ENCODE peak calls at places on chromosomes 7 and 10, in seven cellular contexts. One of them, this sample, is unnamed.

GRCh38 chr7:40884226-40884625 is 749.4 kb downstream of the SUGCT start:
- DNase-seq in CD8-positive, alpha-beta T cell: no peak
- DNase-seq in thoracic aorta: no peak
- DNase-seq in heart right ventricle: no peak
- DNase-seq in heart left ventricle: no peak
- DNase-seq in cardiac muscle cell: no peak
- DNase-seq in lung: no peak
- DNase-seq in this sample: no peak

GRCh38 chr7:67843001-67843400 is 846.4 kb downstream of the TYW1 start:
- DNase-seq in CD8-positive, alpha-beta T cell: no peak
- DNase-seq in thoracic aorta: no peak
- DNase-seq in heart right ventricle: no peak
- DNase-seq in heart left ventricle: no peak
- DNase-seq in cardiac muscle cell: no peak
- DNase-seq in lung: no peak
- DNase-seq in this sample: no peak

GRCh38 chr7:133504825-133505224 is 251.9 kb downstream of the EXOC4 start:
- DNase-seq in CD8-positive, alpha-beta T cell: no peak
- DNase-seq in thoracic aorta: no peak
- DNase-seq in heart right ventricle: no peak
- DNase-seq in heart left ventricle: no peak
- DNase-seq in cardiac muscle cell: peak; percentile 15
- DNase-seq in lung: no peak
- DNase-seq in this sample: no peak

GRCh38 chr10:37860494-37861190 is 3.2 kb upstream of the ZNF248 start:
- DNase-seq in CD8-positive, alpha-beta T cell: no peak
- DNase-seq in thoracic aorta: no peak
- DNase-seq in heart right ventricle: no peak
- DNase-seq in heart left ventricle: no peak
- DNase-seq in cardiac muscle cell: peak; percentile 44
- DNase-seq in lung: no peak
- DNase-seq in this sample: peak; percentile 10

GRCh38 chr10:79249156-79250121 is 97.8 kb upstream of the PPIF start:
- DNase-seq in CD8-positive, alpha-beta T cell: no peak
- DNase-seq in thoracic aorta: no peak
- DNase-seq in heart right ventricle: no peak
- DNase-seq in heart left ventricle: no peak
- DNase-seq in cardiac muscle cell: no peak
- DNase-seq in lung: no peak
- DNase-seq in this sample: no peak

GRCh38 chr7:130843703-130844102 is 109.7 kb upstream of the KLF14 start:
- DNase-seq in CD8-positive, alpha-beta T cell: no peak
- DNase-seq in thoracic aorta: no peak
- DNase-seq in heart right ventricle: no peak
- DNase-seq in heart left ventricle: no peak
- DNase-seq in cardiac muscle cell: no peak
- DNase-seq in lung: no peak
- DNase-seq in this sample: no peak

GRCh38 chr7:99497771-99498545 is 2.1 kb downstream of the ZNF394 start:
- DNase-seq in CD8-positive, alpha-beta T cell: no peak
- DNase-seq in thoracic aorta: no peak
- DNase-seq in heart right ventricle: no peak
- DNase-seq in heart left ventricle: no peak
- DNase-seq in cardiac muscle cell: no peak
- DNase-seq in lung: no peak
- DNase-seq in this sample: no peak

GRCh38 chr10:13913890-13914289 is 327.1 kb downstream of the PRPF18 start:
- DNase-seq in CD8-positive, alpha-beta T cell: no peak
- DNase-seq in thoracic aorta: no peak
- DNase-seq in heart right ventricle: no peak
- DNase-seq in heart left ventricle: peak; percentile 27
- DNase-seq in cardiac muscle cell: no peak
- DNase-seq in lung: no peak
- DNase-seq in this sample: no peak

GRCh38 chr7:94375713-94376112 is 19.0 kb upstream of the COL1A2 start:
- DNase-seq in CD8-positive, alpha-beta T cell: no peak
- DNase-seq in thoracic aorta: no peak
- DNase-seq in heart right ventricle: peak; percentile 58
- DNase-seq in heart left ventricle: peak; percentile 59
- DNase-seq in cardiac muscle cell: peak; percentile 99
- DNase-seq in lung: no peak
- DNase-seq in this sample: no peak

GRCh38 chr7:98733036-98733435 is 116.0 kb downstream of the NPTX2 start:
- DNase-seq in CD8-positive, alpha-beta T cell: no peak
- DNase-seq in thoracic aorta: no peak
- DNase-seq in heart right ventricle: no peak
- DNase-seq in heart left ventricle: no peak
- DNase-seq in cardiac muscle cell: peak; percentile 17
- DNase-seq in lung: no peak
- DNase-seq in this sample: peak; percentile 19

GRCh38 chr10:29496341-29497162 is 138.2 kb downstream of the SVIL start:
- DNase-seq in CD8-positive, alpha-beta T cell: peak; percentile 42
- DNase-seq in thoracic aorta: no peak
- DNase-seq in heart right ventricle: peak; percentile 66
- DNase-seq in heart left ventricle: peak; percentile 65
- DNase-seq in cardiac muscle cell: peak; percentile 75
- DNase-seq in lung: peak; percentile 74
- DNase-seq in this sample: peak; percentile 76

GRCh38 chr7:16265184-16265804 is 156.0 kb downstream of the CRPPA start:
- DNase-seq in CD8-positive, alpha-beta T cell: no peak
- DNase-seq in thoracic aorta: no peak
- DNase-seq in heart right ventricle: no peak
- DNase-seq in heart left ventricle: no peak
- DNase-seq in cardiac muscle cell: no peak
- DNase-seq in lung: no peak
- DNase-seq in this sample: no peak

GRCh38 chr7:133698127-133698526 is 429.0 kb upstream of the LRGUK start:
- DNase-seq in CD8-positive, alpha-beta T cell: no peak
- DNase-seq in thoracic aorta: no peak
- DNase-seq in heart right ventricle: no peak
- DNase-seq in heart left ventricle: no peak
- DNase-seq in cardiac muscle cell: no peak
- DNase-seq in lung: no peak
- DNase-seq in this sample: no peak

GRCh38 chr10:33365871-33366411 is 31.5 kb upstream of the NRP1 start:
- DNase-seq in CD8-positive, alpha-beta T cell: no peak
- DNase-seq in thoracic aorta: no peak
- DNase-seq in heart right ventricle: no peak
- DNase-seq in heart left ventricle: no peak
- DNase-seq in cardiac muscle cell: peak; percentile 85
- DNase-seq in lung: no peak
- DNase-seq in this sample: no peak

GRCh38 chr7:2452074-2452507 is 24.1 kb downstream of the GRIFIN start:
- DNase-seq in CD8-positive, alpha-beta T cell: no peak
- DNase-seq in thoracic aorta: no peak
- DNase-seq in heart right ventricle: no peak
- DNase-seq in heart left ventricle: no peak
- DNase-seq in cardiac muscle cell: peak; percentile 11
- DNase-seq in lung: no peak
- DNase-seq in this sample: peak; percentile 27

GRCh38 chr10:110783509-110784103 is 88.1 kb upstream of the PDCD4 start:
- DNase-seq in CD8-positive, alpha-beta T cell: peak; percentile 42
- DNase-seq in thoracic aorta: no peak
- DNase-seq in heart right ventricle: no peak
- DNase-seq in heart left ventricle: no peak
- DNase-seq in cardiac muscle cell: peak; percentile 52
- DNase-seq in lung: no peak
- DNase-seq in this sample: no peak

GRCh38 chr10:17712053-17712452 is 39.9 kb upstream of the TMEM236 start:
- DNase-seq in CD8-positive, alpha-beta T cell: no peak
- DNase-seq in thoracic aorta: no peak
- DNase-seq in heart right ventricle: no peak
- DNase-seq in heart left ventricle: no peak
- DNase-seq in cardiac muscle cell: no peak
- DNase-seq in lung: no peak
- DNase-seq in this sample: no peak

GRCh38 chr10:50941629-50942028 is 56.2 kb upstream of the A1CF start:
- DNase-seq in CD8-positive, alpha-beta T cell: no peak
- DNase-seq in thoracic aorta: no peak
- DNase-seq in heart right ventricle: no peak
- DNase-seq in heart left ventricle: no peak
- DNase-seq in cardiac muscle cell: no peak
- DNase-seq in lung: no peak
- DNase-seq in this sample: no peak

GRCh38 chr10:133359554-133359971 is 1.7 kb upstream of the FUOM start:
- DNase-seq in CD8-positive, alpha-beta T cell: no peak
- DNase-seq in thoracic aorta: no peak
- DNase-seq in heart right ventricle: no peak
- DNase-seq in heart left ventricle: no peak
- DNase-seq in cardiac muscle cell: no peak
- DNase-seq in lung: no peak
- DNase-seq in this sample: peak; percentile 82

DNA sequence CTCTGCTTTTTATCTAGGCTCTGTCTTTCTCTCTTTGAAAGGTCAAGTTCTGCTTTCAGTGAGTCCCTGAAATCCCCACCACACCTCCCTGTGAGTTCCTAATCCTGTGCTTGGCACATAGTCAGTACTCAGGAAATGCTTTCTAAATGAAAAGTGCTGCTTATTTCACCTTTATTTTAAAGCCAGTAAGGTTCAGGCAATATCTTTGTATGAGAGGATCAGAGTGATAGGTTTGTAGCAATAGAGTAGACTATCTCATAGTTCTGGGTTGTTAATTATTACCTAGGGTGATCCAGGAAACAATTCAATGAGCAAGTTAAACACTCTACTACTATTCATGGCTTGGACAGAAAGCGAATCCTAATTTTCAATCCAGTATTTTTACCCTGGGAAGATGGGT is 7.4 kb upstream of the LAMB1 start:
- DNase-seq in CD8-positive, alpha-beta T cell: no peak
- DNase-seq in thoracic aorta: no peak
- DNase-seq in heart right ventricle: no peak
- DNase-seq in heart left ventricle: no peak
- DNase-seq in cardiac muscle cell: no peak
- DNase-seq in lung: no peak
- DNase-seq in this sample: no peak
- H3K4me3 ChIP-seq in CD8-positive, alpha-beta T cell: no peak overlapping the region
- H3K4me3 ChIP-seq in thoracic aorta: no peak overlapping the region
- H3K4me3 ChIP-seq in heart right ventricle: no peak overlapping the region
- H3K4me3 ChIP-seq in heart left ventricle: no peak overlapping the region
- H3K4me3 ChIP-seq in cardiac muscle cell: no peak overlapping the region
- H3K4me3 ChIP-seq in lung: no peak overlapping the region
- H3K4me3 ChIP-seq in this sample: no peak overlapping the region

GRCh38 chr7:54679414-54679813 is 79.6 kb downstream of the SEC61G start:
- DNase-seq in CD8-positive, alpha-beta T cell: no peak
- DNase-seq in thoracic aorta: no peak
- DNase-seq in heart right ventricle: no peak
- DNase-seq in heart left ventricle: no peak
- DNase-seq in cardiac muscle cell: no peak
- DNase-seq in lung: no peak
- DNase-seq in this sample: no peak

GRCh38 chr7:54680377-54681005 is 78.5 kb downstream of the SEC61G start:
- DNase-seq in CD8-positive, alpha-beta T cell: no peak
- DNase-seq in thoracic aorta: no peak
- DNase-seq in heart right ventricle: no peak
- DNase-seq in heart left ventricle: no peak
- DNase-seq in cardiac muscle cell: no peak
- DNase-seq in lung: no peak
- DNase-seq in this sample: no peak

GRCh38 chr7:54674891-54675290 is 84.1 kb downstream of the SEC61G start:
- DNase-seq in CD8-positive, alpha-beta T cell: no peak
- DNase-seq in thoracic aorta: no peak
- DNase-seq in heart right ventricle: no peak
- DNase-seq in heart left ventricle: no peak
- DNase-seq in cardiac muscle cell: no peak
- DNase-seq in lung: no peak
- DNase-seq in this sample: no peak

GRCh38 chr7:54678763-54679396 is 80.1 kb downstream of the SEC61G start:
- DNase-seq in CD8-positive, alpha-beta T cell: no peak
- DNase-seq in thoracic aorta: no peak
- DNase-seq in heart right ventricle: no peak
- DNase-seq in heart left ventricle: no peak
- DNase-seq in cardiac muscle cell: no peak
- DNase-seq in lung: no peak
- DNase-seq in this sample: no peak
- TF ChIP-seq CTCF in CD8-positive, alpha-beta T cell: no peak
- TF ChIP-seq CTCF in thoracic aorta: no peak
- TF ChIP-seq CTCF in heart right ventricle: no peak
- TF ChIP-seq CTCF in heart left ventricle: no peak
- TF ChIP-seq CTCF in cardiac muscle cell: no peak
- TF ChIP-seq CTCF in lung: no peak
- TF ChIP-seq CTCF in this sample: no peak

DNA sequence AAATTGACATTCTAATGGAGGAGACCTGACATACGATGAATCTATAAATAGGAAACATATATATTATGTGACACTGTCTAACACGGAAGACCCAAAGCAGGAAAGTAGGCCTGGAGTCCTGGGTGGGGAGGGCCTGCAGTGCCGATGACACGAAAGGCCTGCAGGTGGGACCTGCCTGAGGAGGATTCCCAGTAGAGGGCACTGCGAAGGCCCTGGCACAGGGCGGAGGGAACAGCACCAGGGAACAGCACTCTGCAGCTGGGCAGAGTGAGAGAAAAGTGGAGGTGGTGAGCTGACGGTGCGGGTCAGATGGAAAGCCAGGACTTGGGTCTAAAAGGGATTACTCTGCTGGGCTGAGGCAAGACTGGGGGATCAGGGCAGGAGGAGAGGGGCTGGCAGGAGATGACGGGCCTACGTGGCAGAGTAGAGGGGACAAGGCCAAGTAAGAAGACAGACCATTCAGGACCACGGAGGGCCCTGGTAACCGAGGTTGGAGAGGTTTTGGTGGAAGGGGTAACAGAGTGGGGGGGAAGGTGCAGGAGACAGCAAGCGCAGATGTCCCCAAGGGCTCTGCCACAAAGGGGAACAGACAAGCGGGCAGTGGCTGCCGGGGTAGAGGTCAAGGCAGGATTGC is 8.1 kb downstream of the ZNF746 start:
- DNase-seq in CD8-positive, alpha-beta T cell: no peak
- DNase-seq in thoracic aorta: no peak
- DNase-seq in heart right ventricle: no peak
- DNase-seq in heart left ventricle: no peak
- DNase-seq in cardiac muscle cell: no peak
- DNase-seq in lung: no peak
- DNase-seq in this sample: no peak
- H3K36me3 ChIP-seq in CD8-positive, alpha-beta T cell: peaks cover 27% of the 10 kb centered on the region
- H3K36me3 ChIP-seq in thoracic aorta: peaks cover 69% of the 10 kb centered on the region
- H3K36me3 ChIP-seq in heart right ventricle: peaks cover 40% of the 10 kb centered on the region
- H3K36me3 ChIP-seq in heart left ventricle: peaks cover 29% of the 10 kb centered on the region
- H3K36me3 ChIP-seq in cardiac muscle cell: peaks cover 62% of the 10 kb centered on the region
- H3K36me3 ChIP-seq in lung: peaks cover 23% of the 10 kb centered on the region
- H3K36me3 ChIP-seq in this sample: no peaks in the 10 kb centered on the region

DNA sequence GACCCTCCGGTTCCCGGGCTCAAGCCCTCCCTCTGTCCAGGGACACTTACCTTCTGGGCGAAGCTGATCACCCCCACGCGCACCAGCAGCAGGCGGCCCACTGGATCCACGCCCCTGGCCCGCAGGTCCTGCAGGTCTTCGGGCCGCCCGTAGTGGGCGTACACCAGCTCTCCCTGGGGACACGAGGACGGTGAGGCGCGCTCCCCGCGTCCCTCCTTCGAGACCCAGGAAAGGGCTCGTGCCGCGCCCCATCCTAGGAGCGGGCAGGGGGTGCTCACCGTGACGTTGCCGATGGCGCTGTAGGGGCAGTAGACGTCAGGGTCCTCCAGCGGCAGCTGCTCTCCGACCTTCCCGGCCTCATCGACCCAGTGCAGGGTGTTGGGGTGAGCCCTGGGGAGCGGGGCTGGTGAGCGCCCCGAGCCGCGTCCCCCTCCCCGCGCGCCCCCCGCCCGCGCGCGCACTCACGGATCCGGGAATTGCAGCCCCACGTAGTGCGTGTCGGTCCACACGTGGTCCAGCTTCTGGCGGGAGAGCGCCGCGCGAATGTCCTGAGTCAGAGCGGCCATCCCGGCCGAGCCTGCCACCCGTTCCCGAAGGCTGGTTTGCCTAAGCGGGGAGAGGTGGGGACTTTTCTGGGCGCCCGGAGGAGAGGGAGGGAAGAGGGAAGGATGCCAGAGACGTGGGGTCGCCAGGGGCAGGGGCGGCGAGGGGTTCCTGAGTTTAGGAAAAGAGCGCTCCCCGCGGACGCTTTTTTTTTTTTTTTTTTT is 8.2 kb downstream of the TFR2 start:
- DNase-seq in CD8-positive, alpha-beta T cell: no peak
- DNase-seq in thoracic aorta: no peak
- DNase-seq in heart right ventricle: peak; percentile 19
- DNase-seq in heart left ventricle: peak; percentile 27
- DNase-seq in cardiac muscle cell: peak; percentile 31
- DNase-seq in lung: peak; percentile 41
- DNase-seq in this sample: peak; percentile 72
- H3K4me3 ChIP-seq in CD8-positive, alpha-beta T cell: peak overlapping the region; percentile 82
- H3K4me3 ChIP-seq in thoracic aorta: peak overlapping the region; percentile 73
- H3K4me3 ChIP-seq in heart right ventricle: peak overlapping the region; percentile 63
- H3K4me3 ChIP-seq in heart left ventricle: peak overlapping the region; percentile 53
- H3K4me3 ChIP-seq in cardiac muscle cell: peak overlapping the region; percentile 25
- H3K4me3 ChIP-seq in lung: no peak overlapping the region
- H3K4me3 ChIP-seq in this sample: peak overlapping the region; percentile 22